ENCODE peak calls at places on chromosomes 3 and 15, in eight cellular contexts. M is Peyer's patch, D is spleen, U is ovary, B is body of pancreas, N is tibial nerve, C is right lobe of liver, Q is GM12878. A is an unnamed sample.

GRCh38 chr15:80455051-80455648 is 51.0 kb downstream of the ARNT2 start:
- DNase-seq in M (no peak), D (no peak), U (no peak), B (peak), N (no peak), C (no peak), Q (no peak), A (no peak)

GRCh38 chr15:99411234-99411633 is 154.6 kb upstream of the MEF2A start:
- DNase-seq in M (no peak), D (no peak), U (no peak), B (no peak), N (no peak), C (no peak), Q (no peak), A (no peak)

GRCh38 chr15:43329222-43329959 is 982 bp downstream of the LCMT2 start:
- DNase-seq in M (no peak), D (peak), U (peak), B (peak), N (no peak), C (no peak), Q (no peak), A (no peak)

GRCh38 chr15:45834622-45835021 is 199.8 kb downstream of the SQOR start:
- DNase-seq in M (no peak), D (no peak), U (no peak), B (no peak), N (no peak), C (no peak), Q (no peak), A (no peak)

GRCh38 chr3:102510663-102511062 is 75.8 kb downstream of the ZPLD1 start:
- DNase-seq in M (no peak), D (no peak), U (no peak), B (no peak), N (no peak), C (no peak), Q (no peak), A (no peak)

GRCh38 chr3:98003306-98003969 is 31.2 kb upstream of the RIOX2 start:
- DNase-seq in M (no peak), D (no peak), U (no peak), B (no peak), N (no peak), C (no peak), Q (no peak), A (no peak)

GRCh38 chr3:39541917-39542329 is 74.4 kb downstream of the MOBP start:
- DNase-seq in M (no peak), D (no peak), U (no peak), B (peak), N (no peak), C (no peak), Q (no peak), A (no peak)

GRCh38 chr15:51444112-51444511 is 102.7 kb downstream of the GLDN start:
- DNase-seq in M (no peak), D (no peak), U (no peak), B (no peak), N (no peak), C (no peak), Q (no peak), A (no peak)

GRCh38 chr3:112109313-112109712 is 23.1 kb downstream of the C3orf52 start:
- DNase-seq in M (no peak), D (no peak), U (no peak), B (no peak), N (no peak), C (no peak), Q (no peak), A (no peak)

GRCh38 chr3:49790626-49791411 is 4.5 kb upstream of the IP6K1 start:
- DNase-seq in M (no peak), D (peak), U (no peak), B (no peak), N (no peak), C (no peak), Q (no peak), A (no peak)

GRCh38 chr3:146342971-146343370 is 92.1 kb upstream of the PLSCR4 start:
- DNase-seq in M (no peak), D (no peak), U (no peak), B (no peak), N (no peak), C (no peak), Q (no peak), A (no peak)

GRCh38 chr3:64520334-64520733 is 167.5 kb downstream of the ADAMTS9 start:
- DNase-seq in M (no peak), D (no peak), U (no peak), B (no peak), N (no peak), C (no peak), Q (no peak), A (no peak)

GRCh38 chr3:9732080-9732752 is 681 bp downstream of the BRPF1 start:
- DNase-seq in M (peak), D (peak), U (no peak), B (peak), N (no peak), C (no peak), Q (no peak), A (no peak)

GRCh38 chr15:90905306-90906180 is 2.4 kb downstream of the MAN2A2 start:
- DNase-seq in M (no peak), D (peak), U (no peak), B (no peak), N (no peak), C (no peak), Q (no peak), A (no peak)

GRCh38 chr15:52746162-52746721 is 43.9 kb downstream of the ONECUT1 start:
- DNase-seq in M (no peak), D (no peak), U (no peak), B (no peak), N (no peak), C (no peak), Q (no peak), A (no peak)

DNA sequence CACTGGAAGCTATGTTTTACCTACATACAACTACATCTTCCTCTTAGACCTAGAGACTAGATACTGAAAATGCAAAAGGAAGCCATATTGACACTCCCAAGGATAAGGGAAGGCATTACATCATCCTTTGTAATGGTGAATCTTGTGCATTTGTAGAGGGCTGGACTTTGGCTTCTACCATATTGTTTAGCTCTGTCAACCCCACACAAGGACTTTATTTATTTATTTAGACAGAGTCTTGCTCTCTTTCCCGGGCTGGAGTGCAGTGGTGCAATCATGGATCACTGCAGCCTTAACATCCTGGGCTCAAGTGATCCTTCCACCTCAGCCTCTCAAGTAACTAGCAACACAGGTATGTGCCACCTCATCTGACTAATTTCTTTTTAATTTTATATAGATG is 331.5 kb upstream of the TPRG1 start:
- DNase-seq in M (no peak), D (no peak), U (no peak), B (no peak), N (no peak), C (no peak), Q (no peak), A (no peak)
- TF ChIP-seq POLR2A in M (no peak), D (no peak), U (no peak), B (no peak), N (no peak), C (no peak), Q (no peak), A (no peak)

GRCh38 chr3:167184511-167184910 is 195.6 kb downstream of the ZBBX start:
- DNase-seq in M (no peak), D (no peak), U (no peak), B (peak), N (no peak), C (no peak), Q (no peak), A (no peak)

GRCh38 chr3:167188592-167188991 is 191.5 kb downstream of the ZBBX start:
- DNase-seq in M (no peak), D (no peak), U (no peak), B (no peak), N (no peak), C (no peak), Q (no peak), A (no peak)

GRCh38 chr3:167187211-167187610 is 192.9 kb downstream of the ZBBX start:
- DNase-seq in M (no peak), D (no peak), U (no peak), B (no peak), N (no peak), C (no peak), Q (no peak), A (no peak)
- H3K4me3 ChIP-seq in M (no peak), D (no peak), U (no peak), B (no peak), N (no peak), C (no peak), Q (no peak), A (no peak)

GRCh38 chr3:184174646-184175492 is at the start of gene AP2M1:
- DNase-seq in M (peak), D (peak), U (peak), B (peak), N (peak), C (peak), Q (peak), A (peak)
- TF ChIP-seq POLR2A in M (peak), D (peak), U (peak), B (peak), N (peak), C (peak), Q (peak), A (no peak)

DNA sequence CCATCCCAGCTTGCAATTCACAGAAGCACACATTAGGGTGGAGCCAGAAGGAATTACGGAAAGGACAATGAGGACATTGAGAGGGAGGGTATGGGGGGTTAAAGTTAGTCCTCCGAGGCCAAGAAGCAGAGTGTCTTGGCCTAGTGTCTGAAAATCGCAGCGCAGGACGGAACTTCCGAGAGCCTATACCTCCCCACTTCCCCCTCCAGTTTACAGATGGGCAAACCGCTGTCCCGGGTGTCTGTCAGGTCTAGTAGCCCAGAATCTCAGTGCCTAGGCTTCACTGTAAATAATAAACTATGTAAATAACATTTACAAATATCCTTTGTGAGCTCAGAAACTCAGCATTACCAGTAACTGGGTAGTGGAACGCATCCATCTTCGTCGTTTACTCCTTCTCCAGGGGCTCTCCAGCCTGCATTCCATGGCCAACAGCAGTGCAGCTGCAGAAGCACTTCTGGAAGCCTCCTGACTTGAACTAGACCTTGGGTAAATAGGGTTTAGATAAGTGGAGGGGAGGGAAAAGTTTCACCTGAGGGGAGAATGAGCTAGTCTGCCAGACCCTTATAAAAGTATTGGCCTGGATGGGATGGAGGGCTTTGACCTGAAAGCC is 962 bp downstream of the ADPRH start:
- DNase-seq in M (no peak), D (peak), U (peak), B (peak), N (peak), C (no peak), Q (no peak), A (peak)
- H3K4me3 ChIP-seq in M (peak), D (peak), U (peak), B (peak), N (peak), C (peak), Q (peak), A (peak)

DNA sequence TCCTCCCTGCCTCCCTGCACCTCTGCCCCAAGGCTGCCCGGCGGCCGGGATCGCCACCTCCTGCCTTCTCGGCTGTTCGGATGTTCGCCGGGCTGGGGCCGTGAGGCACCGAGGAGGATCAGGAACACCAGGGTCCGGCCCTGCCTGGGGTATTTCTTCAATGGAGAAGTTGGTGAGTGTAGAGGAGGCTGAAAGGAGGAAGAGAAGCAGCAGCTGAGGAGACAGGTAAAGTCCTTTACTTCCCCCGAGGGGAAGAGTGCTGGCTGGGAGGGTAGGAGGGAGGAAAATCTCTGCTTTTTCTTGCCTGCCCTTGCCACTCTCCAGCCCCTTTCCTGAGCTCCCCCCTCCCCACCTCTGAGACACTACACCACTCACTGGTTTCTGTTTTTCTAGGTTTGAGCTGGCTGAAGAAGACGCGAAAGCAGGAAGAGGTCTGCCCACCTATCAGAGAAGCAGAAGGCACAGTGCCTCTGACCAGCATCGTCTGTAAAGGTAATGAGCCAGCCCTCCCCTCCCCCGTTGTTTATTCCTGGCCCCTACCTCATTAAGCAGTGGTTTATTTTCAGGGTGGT is 519 bp downstream of the ASB7 start:
- DNase-seq in M (no peak), D (peak), U (peak), B (no peak), N (no peak), C (no peak), Q (peak), A (no peak)
- TF ChIP-seq POLR2A in M (no peak), D (no peak), U (no peak), B (no peak), N (no peak), C (no peak), Q (peak), A (no peak)